ENCODE peak calls at places on chromosome X, in seven cellular contexts. One of them, this sample, is unnamed.

GRCh38 chrX:77442728-77443127 is 4.5 kb upstream of the FGF16 start:
- DNase-seq in mammary epithelial cell: peak; percentile 89
- DNase-seq in AG08396: peak; percentile 66
- DNase-seq in MV-4-11: no peak
- DNase-seq in IMR-90: peak; percentile 81
- DNase-seq in DMS153: no peak
- DNase-seq in uterus: no peak
- DNase-seq in this sample: peak; percentile 81

GRCh38 chrX:68114573-68115199 is 318.6 kb downstream of the OPHN1 start:
- DNase-seq in IMR-90: peak; percentile 16
- DNase-seq in mammary epithelial cell: peak; percentile 69
- DNase-seq in MV-4-11: peak; percentile 82
- DNase-seq in DMS153: no peak
- DNase-seq in AG08396: no peak
- DNase-seq in uterus: no peak
- DNase-seq in this sample: peak; percentile 26

GRCh38 chrX:44092778-44093177 is 119.6 kb upstream of the NDP start:
- DNase-seq in MV-4-11: no peak
- DNase-seq in AG08396: no peak
- DNase-seq in IMR-90: no peak
- DNase-seq in DMS153: no peak
- DNase-seq in uterus: no peak
- DNase-seq in mammary epithelial cell: no peak
- DNase-seq in this sample: no peak

GRCh38 chrX:24979081-24979480 is 36.7 kb downstream of the ARX start:
- DNase-seq in AG08396: no peak
- DNase-seq in MV-4-11: no peak
- DNase-seq in DMS153: no peak
- DNase-seq in mammary epithelial cell: no peak
- DNase-seq in IMR-90: peak; percentile 11
- DNase-seq in uterus: no peak
- DNase-seq in this sample: peak; percentile 4

GRCh38 chrX:24245201-24245600 is 68.7 kb downstream of the SUPT20HL2 start:
- DNase-seq in IMR-90: peak; percentile 70
- DNase-seq in uterus: no peak
- DNase-seq in AG08396: peak; percentile 57
- DNase-seq in mammary epithelial cell: peak; percentile 46
- DNase-seq in DMS153: no peak
- DNase-seq in MV-4-11: no peak
- DNase-seq in this sample: peak; percentile 62

GRCh38 chrX:131704136-131704695 is 160.3 kb downstream of the OR13H1 start:
- DNase-seq in mammary epithelial cell: peak; percentile 69
- DNase-seq in AG08396: peak; percentile 49
- DNase-seq in MV-4-11: no peak
- DNase-seq in IMR-90: peak; percentile 85
- DNase-seq in DMS153: peak; percentile 58
- DNase-seq in uterus: peak; percentile 91
- DNase-seq in this sample: peak; percentile 4

GRCh38 chrX:12894074-12894691 is 12.2 kb upstream of the TLR8 start:
- DNase-seq in AG08396: peak; percentile 38
- DNase-seq in IMR-90: peak; percentile 18
- DNase-seq in MV-4-11: peak; percentile 41
- DNase-seq in DMS153: no peak
- DNase-seq in mammary epithelial cell: no peak
- DNase-seq in uterus: no peak
- DNase-seq in this sample: peak; percentile 5

GRCh38 chrX:40003071-40003981 is 94.4 kb downstream of the BCOR start:
- DNase-seq in mammary epithelial cell: no peak
- DNase-seq in uterus: no peak
- DNase-seq in AG08396: no peak
- DNase-seq in IMR-90: peak; percentile 17
- DNase-seq in DMS153: no peak
- DNase-seq in MV-4-11: no peak
- DNase-seq in this sample: no peak

GRCh38 chrX:85114776-85115175 is 111.1 kb downstream of the APOOL start:
- DNase-seq in AG08396: no peak
- DNase-seq in IMR-90: no peak
- DNase-seq in DMS153: no peak
- DNase-seq in MV-4-11: no peak
- DNase-seq in mammary epithelial cell: no peak
- DNase-seq in uterus: no peak
- DNase-seq in this sample: no peak

GRCh38 chrX:113790987-113791386 is 792.9 kb upstream of the HTR2C start:
- DNase-seq in uterus: no peak
- DNase-seq in mammary epithelial cell: no peak
- DNase-seq in DMS153: no peak
- DNase-seq in IMR-90: no peak
- DNase-seq in MV-4-11: no peak
- DNase-seq in AG08396: no peak
- DNase-seq in this sample: peak; percentile 24

GRCh38 chrX:28576117-28576516 is 11.1 kb upstream of the IL1RAPL1 start:
- DNase-seq in DMS153: no peak
- DNase-seq in uterus: no peak
- DNase-seq in AG08396: no peak
- DNase-seq in mammary epithelial cell: no peak
- DNase-seq in MV-4-11: no peak
- DNase-seq in IMR-90: no peak
- DNase-seq in this sample: no peak

GRCh38 chrX:74230094-74230493 is 73.9 kb upstream of the ZCCHC13 start:
- DNase-seq in DMS153: no peak
- DNase-seq in AG08396: no peak
- DNase-seq in IMR-90: no peak
- DNase-seq in MV-4-11: no peak
- DNase-seq in mammary epithelial cell: no peak
- DNase-seq in uterus: no peak
- DNase-seq in this sample: no peak

GRCh38 chrX:40176979-40177430 is 79.2 kb upstream of the BCOR start:
- DNase-seq in IMR-90: no peak
- DNase-seq in uterus: peak; percentile 37
- DNase-seq in mammary epithelial cell: no peak
- DNase-seq in AG08396: no peak
- DNase-seq in DMS153: no peak
- DNase-seq in MV-4-11: peak; percentile 34
- DNase-seq in this sample: no peak

GRCh38 chrX:21738145-21738949 is 19.6 kb downstream of the SMPX start:
- DNase-seq in MV-4-11: no peak
- DNase-seq in DMS153: peak; percentile 22
- DNase-seq in AG08396: peak; percentile 13
- DNase-seq in IMR-90: no peak
- DNase-seq in mammary epithelial cell: no peak
- DNase-seq in uterus: no peak
- DNase-seq in this sample: no peak

GRCh38 chrX:25805744-25806143 is 332.4 kb upstream of the MAGEB18 start:
- DNase-seq in AG08396: no peak
- DNase-seq in DMS153: no peak
- DNase-seq in mammary epithelial cell: no peak
- DNase-seq in IMR-90: no peak
- DNase-seq in uterus: no peak
- DNase-seq in MV-4-11: no peak
- DNase-seq in this sample: no peak

GRCh38 chrX:38985375-38985774 is 184.1 kb downstream of the MID1IP1 start:
- DNase-seq in uterus: no peak
- DNase-seq in MV-4-11: peak; percentile 44
- DNase-seq in AG08396: no peak
- DNase-seq in mammary epithelial cell: no peak
- DNase-seq in DMS153: no peak
- DNase-seq in IMR-90: peak; percentile 11
- DNase-seq in this sample: peak; percentile 32

GRCh38 chrX:50431623-50432022 is 39.0 kb downstream of the DGKK start:
- DNase-seq in mammary epithelial cell: no peak
- DNase-seq in IMR-90: no peak
- DNase-seq in uterus: no peak
- DNase-seq in MV-4-11: no peak
- DNase-seq in AG08396: no peak
- DNase-seq in DMS153: no peak
- DNase-seq in this sample: no peak

GRCh38 chrX:17788439-17788838 is 51.1 kb downstream of the SCML1 start:
- DNase-seq in AG08396: peak; percentile 73
- DNase-seq in MV-4-11: no peak
- DNase-seq in IMR-90: peak; percentile 16
- DNase-seq in mammary epithelial cell: peak; percentile 8
- DNase-seq in DMS153: peak; percentile 22
- DNase-seq in uterus: peak; percentile 47
- DNase-seq in this sample: no peak

GRCh38 chrX:2595258-2595657 is 94.5 kb upstream of the DHRSX start:
- DNase-seq in AG08396: no peak
- DNase-seq in uterus: no peak
- DNase-seq in IMR-90: peak; percentile 11
- DNase-seq in mammary epithelial cell: peak; percentile 78
- DNase-seq in MV-4-11: no peak
- DNase-seq in DMS153: no peak
- DNase-seq in this sample: no peak

GRCh38 chrX:1307626-1308340 is 28.8 kb upstream of the IL3RA start:
- DNase-seq in mammary epithelial cell: no peak
- DNase-seq in AG08396: no peak
- DNase-seq in DMS153: no peak
- DNase-seq in MV-4-11: no peak
- DNase-seq in uterus: no peak
- DNase-seq in IMR-90: no peak
- DNase-seq in this sample: no peak

GRCh38 chrX:53939127-53939526 is 105.1 kb downstream of the PHF8 start:
- DNase-seq in MV-4-11: peak; percentile 91
- DNase-seq in uterus: no peak
- DNase-seq in IMR-90: no peak
- DNase-seq in mammary epithelial cell: no peak
- DNase-seq in AG08396: no peak
- DNase-seq in DMS153: no peak
- DNase-seq in this sample: no peak

GRCh38 chrX:46477435-46477834 is 67.8 kb downstream of the ZNF674 start:
- DNase-seq in uterus: no peak
- DNase-seq in MV-4-11: no peak
- DNase-seq in mammary epithelial cell: no peak
- DNase-seq in AG08396: no peak
- DNase-seq in IMR-90: peak; percentile 25
- DNase-seq in DMS153: no peak
- DNase-seq in this sample: no peak

GRCh38 chrX:110989869-110990268 is 106.1 kb upstream of the PAK3 start:
- DNase-seq in mammary epithelial cell: no peak
- DNase-seq in AG08396: no peak
- DNase-seq in MV-4-11: no peak
- DNase-seq in uterus: no peak
- DNase-seq in IMR-90: no peak
- DNase-seq in DMS153: no peak
- DNase-seq in this sample: no peak

GRCh38 chrX:33543757-33544156 is 332.4 kb upstream of the DMD start:
- DNase-seq in mammary epithelial cell: no peak
- DNase-seq in MV-4-11: no peak
- DNase-seq in IMR-90: no peak
- DNase-seq in uterus: no peak
- DNase-seq in AG08396: no peak
- DNase-seq in DMS153: no peak
- DNase-seq in this sample: no peak

GRCh38 chrX:72394518-72395163 is 88.9 kb upstream of the CITED1 start:
- DNase-seq in MV-4-11: peak; percentile 32
- DNase-seq in mammary epithelial cell: no peak
- DNase-seq in DMS153: no peak
- DNase-seq in AG08396: peak; percentile 52
- DNase-seq in IMR-90: peak; percentile 50
- DNase-seq in uterus: no peak
- DNase-seq in this sample: peak; percentile 37

GRCh38 chrX:24561121-24561520 is 86.0 kb downstream of the PCYT1B start:
- DNase-seq in uterus: no peak
- DNase-seq in AG08396: no peak
- DNase-seq in IMR-90: peak; percentile 11
- DNase-seq in mammary epithelial cell: no peak
- DNase-seq in DMS153: no peak
- DNase-seq in MV-4-11: peak; percentile 2
- DNase-seq in this sample: no peak

GRCh38 chrX:295136-295535 is 14.0 kb downstream of the PLCXD1 start:
- DNase-seq in mammary epithelial cell: no peak
- DNase-seq in AG08396: no peak
- DNase-seq in IMR-90: no peak
- DNase-seq in MV-4-11: no peak
- DNase-seq in DMS153: no peak
- DNase-seq in uterus: no peak
- DNase-seq in this sample: no peak

GRCh38 chrX:120499301-120500097 is 30.4 kb upstream of the LAMP2 start:
- DNase-seq in MV-4-11: no peak
- DNase-seq in DMS153: no peak
- DNase-seq in uterus: peak; percentile 22
- DNase-seq in AG08396: no peak
- DNase-seq in IMR-90: peak; percentile 7
- DNase-seq in mammary epithelial cell: no peak
- DNase-seq in this sample: peak; percentile 23

GRCh38 chrX:48456628-48457027 is 13.4 kb downstream of the SLC38A5 start:
- DNase-seq in uterus: no peak
- DNase-seq in MV-4-11: no peak
- DNase-seq in DMS153: no peak
- DNase-seq in AG08396: no peak
- DNase-seq in mammary epithelial cell: no peak
- DNase-seq in IMR-90: no peak
- DNase-seq in this sample: no peak

GRCh38 chrX:137427813-137428212 is 138.1 kb upstream of the ZIC3 start:
- DNase-seq in DMS153: no peak
- DNase-seq in uterus: no peak
- DNase-seq in mammary epithelial cell: no peak
- DNase-seq in MV-4-11: no peak
- DNase-seq in AG08396: peak; percentile 43
- DNase-seq in IMR-90: no peak
- DNase-seq in this sample: no peak

GRCh38 chrX:31353095-31353494 is 281.3 kb upstream of the FTHL17 start:
- DNase-seq in DMS153: no peak
- DNase-seq in mammary epithelial cell: peak; percentile 83
- DNase-seq in uterus: no peak
- DNase-seq in MV-4-11: no peak
- DNase-seq in IMR-90: peak; percentile 62
- DNase-seq in AG08396: no peak
- DNase-seq in this sample: peak; percentile 69

GRCh38 chrX:49167740-49168108 is 4.0 kb upstream of the PLP2 start:
- DNase-seq in uterus: no peak
- DNase-seq in MV-4-11: no peak
- DNase-seq in AG08396: no peak
- DNase-seq in DMS153: no peak
- DNase-seq in mammary epithelial cell: no peak
- DNase-seq in IMR-90: no peak
- DNase-seq in this sample: no peak

GRCh38 chrX:40663880-40664630 is 16.7 kb upstream of the CXorf38 start:
- DNase-seq in DMS153: no peak
- DNase-seq in mammary epithelial cell: no peak
- DNase-seq in MV-4-11: no peak
- DNase-seq in uterus: no peak
- DNase-seq in AG08396: peak; percentile 21
- DNase-seq in IMR-90: peak; percentile 33
- DNase-seq in this sample: peak; percentile 5

GRCh38 chrX:65866146-65866545 is 173.7 kb downstream of the VSIG4 start:
- DNase-seq in IMR-90: no peak
- DNase-seq in AG08396: no peak
- DNase-seq in uterus: no peak
- DNase-seq in MV-4-11: no peak
- DNase-seq in DMS153: no peak
- DNase-seq in mammary epithelial cell: peak; percentile 34
- DNase-seq in this sample: no peak

GRCh38 chrX:23373129-23373804 is 38.6 kb downstream of the PTCHD1 start:
- DNase-seq in AG08396: peak; percentile 33
- DNase-seq in MV-4-11: no peak
- DNase-seq in uterus: no peak
- DNase-seq in mammary epithelial cell: peak; percentile 81
- DNase-seq in IMR-90: peak; percentile 68
- DNase-seq in DMS153: no peak
- DNase-seq in this sample: peak; percentile 74

GRCh38 chrX:75522565-75523411 is at the start of gene ZDHHC15:
- DNase-seq in DMS153: peak; percentile 46
- DNase-seq in MV-4-11: no peak
- DNase-seq in uterus: peak; percentile 56
- DNase-seq in IMR-90: no peak
- DNase-seq in AG08396: no peak
- DNase-seq in mammary epithelial cell: no peak
- DNase-seq in this sample: no peak

GRCh38 chrX:9605484-9605883 is 140.6 kb downstream of the TBL1X start:
- DNase-seq in mammary epithelial cell: no peak
- DNase-seq in IMR-90: no peak
- DNase-seq in DMS153: no peak
- DNase-seq in AG08396: no peak
- DNase-seq in uterus: no peak
- DNase-seq in MV-4-11: no peak
- DNase-seq in this sample: no peak